ENCODE peak calls at places on chromosomes 16 and 17, in eight cellular contexts. P, H, I, F, X, K, W and C are unnamed samples.
A peak's percentile ranks its signal among the peaks of the same experiment; 100 is the strongest.

GRCh38 chr17:40568074-40568836 is 3.0 kb upstream of the CCR7 start:
- DNase-seq in H (no peak), F (no peak), P (no peak), X (no peak), W (no peak), I (no peak), K (no peak), C (no peak)

GRCh38 chr17:63477471-63478440 is 895 bp downstream of the ACE start:
- DNase-seq in P (peak; percentile 45), W (peak; percentile 22), F (no peak), H (no peak), X (peak; percentile 6), K (no peak), I (no peak), C (no peak)

GRCh38 chr16:20612551-20613470 is 36.6 kb upstream of the ACSM2B start:
- DNase-seq in H (no peak), K (peak; percentile 65), X (no peak), I (no peak), F (peak; percentile 87), W (no peak), P (no peak), C (no peak)

GRCh38 chr16:51545951-51546350 is 394.9 kb upstream of the SALL1 start:
- DNase-seq in P (no peak), H (no peak), W (no peak), I (no peak), K (no peak), F (no peak), X (no peak), C (no peak)

GRCh38 chr16:64088838-64089237 is 1033.0 kb downstream of the CDH11 start:
- DNase-seq in P (no peak), I (no peak), F (no peak), W (no peak), K (no peak), X (no peak), H (no peak), C (no peak)

GRCh38 chr17:4187076-4187475 is 44.1 kb downstream of the CYB5D2 start:
- DNase-seq in H (no peak), I (no peak), K (no peak), F (peak; percentile 15), W (no peak), P (no peak), X (no peak), C (peak; percentile 100)

GRCh38 chr16:85142129-85142513 is 29.8 kb upstream of the CIBAR2 start:
- DNase-seq in P (no peak), X (no peak), H (no peak), F (no peak), W (no peak), K (no peak), I (no peak), C (no peak)

GRCh38 chr17:40952675-40953074 is 14.1 kb downstream of the KRT39 start:
- DNase-seq in H (no peak), X (peak; percentile 87), W (peak; percentile 78), P (no peak), F (no peak), I (peak; percentile 89), K (no peak), C (peak; percentile 96)

GRCh38 chr16:10750793-10751192 is 7.2 kb downstream of the NUBP1 start:
- DNase-seq in F (no peak), W (no peak), K (peak; percentile 35), H (no peak), X (no peak), I (no peak), P (no peak), C (no peak)

GRCh38 chr17:30454635-30455034 is 22.6 kb upstream of the GOSR1 start:
- DNase-seq in K (no peak), H (no peak), P (no peak), I (no peak), X (no peak), F (no peak), W (no peak), C (peak; percentile 2)

GRCh38 chr17:9971991-9972390 is 66.9 kb upstream of the RCVRN start:
- DNase-seq in H (peak; percentile 77), K (peak; percentile 80), W (peak; percentile 58), I (peak; percentile 55), X (peak; percentile 90), F (no peak), P (peak; percentile 66), C (no peak)

GRCh38 chr17:47179141-47179540 is 10.0 kb downstream of the CDC27 start:
- DNase-seq in X (no peak), P (no peak), H (no peak), I (no peak), F (no peak), W (no peak), K (no peak), C (no peak)

GRCh38 chr17:58215685-58216084 is 3.4 kb downstream of the MKS1 start:
- DNase-seq in W (no peak), H (no peak), P (no peak), I (no peak), F (no peak), K (no peak), X (no peak), C (peak; percentile 10)

GRCh38 chr17:43021739-43022512 is at the start of gene VAT1:
- DNase-seq in P (peak; percentile 87), F (peak; percentile 94), W (peak; percentile 86), H (peak; percentile 79), K (peak; percentile 85), I (peak; percentile 73), X (peak; percentile 92), C (peak; percentile 85)

GRCh38 chr17:10583834-10584233 is 34.4 kb upstream of the MYH2 start:
- DNase-seq in H (no peak), P (no peak), F (no peak), K (no peak), I (no peak), X (no peak), W (no peak), C (no peak)

GRCh38 chr17:64006361-64007088 is 8.4 kb downstream of the PRR29 start:
- DNase-seq in H (peak; percentile 90), P (no peak), W (no peak), K (peak; percentile 89), I (peak; percentile 57), X (no peak), F (no peak), C (no peak)

GRCh38 chr17:62857526-62857925 is 49.4 kb upstream of the MARCHF10 start:
- DNase-seq in H (no peak), F (no peak), I (no peak), X (no peak), W (no peak), K (no peak), P (no peak), C (no peak)

GRCh38 chr17:63760771-63761539 is 12.4 kb downstream of the CCDC47 start:
- DNase-seq in X (no peak), P (no peak), K (no peak), F (no peak), H (no peak), W (peak; percentile 20), I (no peak), C (peak; percentile 25)

GRCh38 chr16:10728035-10728462 is 15.6 kb upstream of the NUBP1 start:
- DNase-seq in X (no peak), F (no peak), W (no peak), K (peak; percentile 34), H (no peak), I (no peak), P (peak; percentile 42), C (no peak)

GRCh38 chr17:17700251-17700969 is 19.2 kb downstream of the RAI1 start:
- DNase-seq in F (peak; percentile 84), P (peak; percentile 52), W (no peak), H (no peak), I (no peak), X (peak; percentile 46), K (no peak), C (no peak)
- H3K4me3 ChIP-seq in F (no peak overlapping the region), P (peak overlapping the region; percentile 34), W (no peak overlapping the region), H (peak overlapping the region; percentile 25), I (no peak overlapping the region), X (peak overlapping the region; percentile 62), K (peak overlapping the region; percentile 51), C (no peak overlapping the region)

DNA sequence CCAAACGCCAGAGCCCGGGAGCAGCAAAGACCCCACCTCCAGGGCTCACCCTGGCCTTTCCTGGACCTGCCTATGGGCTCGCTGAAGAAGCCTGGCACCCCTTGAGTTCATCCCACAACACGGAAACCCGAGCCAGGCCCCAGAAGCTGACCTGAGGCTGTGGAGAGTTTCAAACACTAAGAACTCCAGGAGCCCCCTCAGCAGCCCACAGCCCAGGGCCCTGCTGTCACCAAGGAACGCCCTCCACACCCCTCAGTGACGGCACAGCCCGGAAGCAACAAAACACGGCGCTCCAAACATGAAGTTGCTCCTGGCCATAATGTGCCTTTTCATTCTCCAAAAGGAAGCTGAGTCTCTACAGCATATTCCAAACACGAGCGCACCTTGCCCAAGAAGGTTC is 9.2 kb downstream of the SLC38A10 start:
- DNase-seq in X (no peak), W (no peak), K (no peak), P (no peak), F (no peak), I (no peak), H (no peak), C (no peak)
- H3K4me3 ChIP-seq in X (peak overlapping the region; percentile 71), W (no peak overlapping the region), K (peak overlapping the region; percentile 54), P (no peak overlapping the region), F (no peak overlapping the region), I (no peak overlapping the region), H (peak overlapping the region; percentile 37), C (no peak overlapping the region)

DNA sequence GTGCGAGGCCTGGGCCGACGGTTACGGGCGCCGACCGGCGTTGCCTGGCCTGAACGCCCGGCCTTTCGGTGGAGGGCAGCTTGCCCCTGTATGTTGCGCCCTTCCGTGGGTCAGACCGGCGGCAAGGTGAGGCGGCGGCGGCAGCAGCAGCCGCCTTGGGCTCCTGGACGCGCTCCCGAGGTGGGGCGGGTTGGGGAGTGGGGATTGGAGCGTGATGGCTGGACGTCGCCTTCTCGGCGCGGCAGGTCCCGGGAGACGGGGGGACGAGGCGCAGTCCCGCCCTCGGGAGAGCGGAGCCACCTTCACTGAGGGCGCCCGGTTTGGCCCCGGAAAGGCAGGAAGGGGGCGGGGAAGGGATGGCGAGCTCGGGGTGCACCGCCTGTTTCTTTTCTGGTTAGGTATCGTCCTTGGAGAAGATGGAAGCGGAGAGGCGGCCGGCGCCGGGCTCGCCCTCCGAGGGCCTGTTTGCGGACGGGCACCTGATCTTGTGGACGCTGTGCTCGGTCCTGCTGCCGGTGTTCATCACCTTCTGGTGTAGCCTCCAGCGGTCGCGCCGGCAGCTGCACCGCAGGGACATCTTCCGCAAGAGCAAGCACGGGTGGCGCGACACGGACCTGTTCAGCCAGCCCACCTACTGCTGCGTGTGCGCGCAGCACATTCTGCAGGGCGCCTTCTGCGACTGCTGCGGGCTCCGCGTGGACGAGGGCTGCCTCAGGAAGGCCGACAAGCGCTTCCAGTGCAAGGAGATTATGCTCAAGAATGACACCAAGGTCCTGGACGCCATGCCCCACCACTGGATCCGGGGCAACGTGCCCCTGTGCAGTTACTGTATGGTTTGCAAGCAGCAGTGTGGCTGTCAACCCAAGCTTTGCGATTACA is 668 bp downstream of the DGKE start:
- DNase-seq in H (peak; percentile 32), F (peak; percentile 84), K (peak; percentile 35), I (no peak), X (peak; percentile 44), W (peak; percentile 61), P (peak; percentile 73), C (peak; percentile 49)
- H3K4me3 ChIP-seq in H (peak overlapping the region; percentile 63), F (peak overlapping the region; percentile 57), K (peak overlapping the region; percentile 77), I (peak overlapping the region; percentile 76), X (peak overlapping the region; percentile 90), W (peak overlapping the region; percentile 62), P (peak overlapping the region; percentile 61), C (peak overlapping the region; percentile 69)

DNA sequence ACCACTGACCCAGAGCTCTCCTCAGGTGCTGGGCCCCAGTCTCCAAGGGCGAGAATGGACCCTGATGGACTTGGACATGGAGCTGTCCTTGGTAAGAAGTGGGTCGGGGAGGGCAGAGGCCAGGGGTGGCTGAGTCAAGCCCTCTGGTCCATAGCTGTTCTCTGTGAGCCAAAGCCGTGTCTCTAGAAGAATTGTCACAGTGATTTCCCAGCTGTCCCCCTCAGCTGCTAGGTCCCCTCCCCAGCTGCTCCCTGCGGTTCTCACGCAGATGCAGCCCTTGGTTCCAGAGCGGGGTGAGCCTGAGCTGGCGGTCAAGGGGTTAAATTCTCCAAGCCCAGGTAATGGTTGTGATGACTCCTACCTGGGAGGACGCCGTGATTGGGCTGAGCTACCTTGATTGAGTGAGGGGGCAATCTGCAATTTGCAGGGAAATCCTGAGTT is 1.3 kb upstream of the NOL3 start:
- DNase-seq in K (no peak), F (no peak), X (no peak), I (no peak), H (no peak), P (no peak), W (no peak), C (no peak)
- H3K4me3 ChIP-seq in K (no peak overlapping the region), F (no peak overlapping the region), X (peak overlapping the region; percentile 81), I (no peak overlapping the region), H (no peak overlapping the region), P (no peak overlapping the region), W (peak overlapping the region; percentile 30), C (no peak overlapping the region)